ENCODE peak calls at places on chromosomes 5 and 9, in eight cellular contexts. One of them, this sample, is unnamed.

GRCh38 chr5:174935854-174936474 is 211.6 kb downstream of the MSX2 start:
- DNase-seq in right atrium auricular region: no peak
- DNase-seq in body of pancreas: peak; percentile 63
- DNase-seq in neural progenitor cell: peak; percentile 78
- DNase-seq in heart right ventricle: peak; percentile 39
- DNase-seq in CD4-positive, CD25-positive, alpha-beta regulatory T cell: no peak
- DNase-seq in stomach: peak; percentile 51
- DNase-seq in GM23338: peak; percentile 86
- DNase-seq in this sample: no peak

GRCh38 chr9:117019242-117019641 is 332.1 kb downstream of the TRIM32 start:
- DNase-seq in right atrium auricular region: no peak
- DNase-seq in body of pancreas: no peak
- DNase-seq in neural progenitor cell: no peak
- DNase-seq in heart right ventricle: no peak
- DNase-seq in CD4-positive, CD25-positive, alpha-beta regulatory T cell: no peak
- DNase-seq in stomach: no peak
- DNase-seq in GM23338: no peak
- DNase-seq in this sample: no peak

GRCh38 chr5:168291281-168291960 is at the start of gene WWC1:
- DNase-seq in right atrium auricular region: no peak
- DNase-seq in body of pancreas: peak; percentile 91
- DNase-seq in neural progenitor cell: peak; percentile 92
- DNase-seq in heart right ventricle: no peak
- DNase-seq in CD4-positive, CD25-positive, alpha-beta regulatory T cell: peak; percentile 32
- DNase-seq in stomach: peak; percentile 92
- DNase-seq in GM23338: peak; percentile 89
- DNase-seq in this sample: no peak

GRCh38 chr9:114908104-114908621 is 22.2 kb downstream of the TNFSF8 start:
- DNase-seq in right atrium auricular region: no peak
- DNase-seq in body of pancreas: peak; percentile 25
- DNase-seq in neural progenitor cell: no peak
- DNase-seq in heart right ventricle: no peak
- DNase-seq in CD4-positive, CD25-positive, alpha-beta regulatory T cell: no peak
- DNase-seq in stomach: no peak
- DNase-seq in GM23338: no peak
- DNase-seq in this sample: peak; percentile 95

GRCh38 chr9:114900937-114901802 is 29.2 kb downstream of the TNFSF8 start:
- DNase-seq in right atrium auricular region: no peak
- DNase-seq in body of pancreas: no peak
- DNase-seq in neural progenitor cell: no peak
- DNase-seq in heart right ventricle: no peak
- DNase-seq in CD4-positive, CD25-positive, alpha-beta regulatory T cell: no peak
- DNase-seq in stomach: no peak
- DNase-seq in GM23338: no peak
- DNase-seq in this sample: no peak

GRCh38 chr5:128155793-128156192 is 72.2 kb downstream of the SLC12A2 start:
- DNase-seq in right atrium auricular region: no peak
- DNase-seq in body of pancreas: no peak
- DNase-seq in neural progenitor cell: peak; percentile 3
- DNase-seq in heart right ventricle: no peak
- DNase-seq in CD4-positive, CD25-positive, alpha-beta regulatory T cell: no peak
- DNase-seq in stomach: no peak
- DNase-seq in GM23338: no peak
- DNase-seq in this sample: no peak

GRCh38 chr9:134217431-134218210 is 53.3 kb upstream of the RNU6ATAC start:
- DNase-seq in right atrium auricular region: no peak
- DNase-seq in body of pancreas: no peak
- DNase-seq in neural progenitor cell: peak; percentile 43
- DNase-seq in heart right ventricle: no peak
- DNase-seq in CD4-positive, CD25-positive, alpha-beta regulatory T cell: no peak
- DNase-seq in stomach: no peak
- DNase-seq in GM23338: peak; percentile 28
- DNase-seq in this sample: no peak

GRCh38 chr5:1540831-1541661 is 17.3 kb upstream of the LPCAT1 start:
- DNase-seq in right atrium auricular region: peak; percentile 46
- DNase-seq in body of pancreas: no peak
- DNase-seq in neural progenitor cell: no peak
- DNase-seq in heart right ventricle: no peak
- DNase-seq in CD4-positive, CD25-positive, alpha-beta regulatory T cell: no peak
- DNase-seq in stomach: no peak
- DNase-seq in GM23338: no peak
- DNase-seq in this sample: no peak

GRCh38 chr5:4580772-4581171 is 559.4 kb upstream of the ADAMTS16 start:
- DNase-seq in right atrium auricular region: no peak
- DNase-seq in body of pancreas: no peak
- DNase-seq in neural progenitor cell: no peak
- DNase-seq in heart right ventricle: no peak
- DNase-seq in CD4-positive, CD25-positive, alpha-beta regulatory T cell: no peak
- DNase-seq in stomach: no peak
- DNase-seq in GM23338: no peak
- DNase-seq in this sample: no peak

GRCh38 chr5:141853895-141854626 is 24.1 kb downstream of the PCDH1 start:
- DNase-seq in right atrium auricular region: no peak
- DNase-seq in body of pancreas: no peak
- DNase-seq in neural progenitor cell: no peak
- DNase-seq in heart right ventricle: no peak
- DNase-seq in CD4-positive, CD25-positive, alpha-beta regulatory T cell: no peak
- DNase-seq in stomach: no peak
- DNase-seq in GM23338: peak; percentile 65
- DNase-seq in this sample: no peak

GRCh38 chr5:31408814-31409213 is 123.1 kb downstream of the DROSHA start:
- DNase-seq in right atrium auricular region: no peak
- DNase-seq in body of pancreas: no peak
- DNase-seq in neural progenitor cell: no peak
- DNase-seq in heart right ventricle: peak; percentile 22
- DNase-seq in CD4-positive, CD25-positive, alpha-beta regulatory T cell: no peak
- DNase-seq in stomach: no peak
- DNase-seq in GM23338: no peak
- DNase-seq in this sample: peak; percentile 82

GRCh38 chr5:58453326-58453725 is 6.6 kb downstream of the PLK2 start:
- DNase-seq in right atrium auricular region: no peak
- DNase-seq in body of pancreas: no peak
- DNase-seq in neural progenitor cell: no peak
- DNase-seq in heart right ventricle: no peak
- DNase-seq in CD4-positive, CD25-positive, alpha-beta regulatory T cell: no peak
- DNase-seq in stomach: no peak
- DNase-seq in GM23338: no peak
- DNase-seq in this sample: no peak

GRCh38 chr9:79911724-79912123 is 340.0 kb downstream of the TLE4 start:
- DNase-seq in right atrium auricular region: no peak
- DNase-seq in body of pancreas: no peak
- DNase-seq in neural progenitor cell: no peak
- DNase-seq in heart right ventricle: no peak
- DNase-seq in CD4-positive, CD25-positive, alpha-beta regulatory T cell: no peak
- DNase-seq in stomach: no peak
- DNase-seq in GM23338: no peak
- DNase-seq in this sample: no peak

GRCh38 chr5:160692272-160692671 is 159.7 kb downstream of the ATP10B start:
- DNase-seq in right atrium auricular region: no peak
- DNase-seq in body of pancreas: no peak
- DNase-seq in neural progenitor cell: no peak
- DNase-seq in heart right ventricle: no peak
- DNase-seq in CD4-positive, CD25-positive, alpha-beta regulatory T cell: no peak
- DNase-seq in stomach: no peak
- DNase-seq in GM23338: no peak
- DNase-seq in this sample: no peak

GRCh38 chr5:54289769-54290168 is 20.6 kb downstream of the ARL15 start:
- DNase-seq in right atrium auricular region: no peak
- DNase-seq in body of pancreas: no peak
- DNase-seq in neural progenitor cell: no peak
- DNase-seq in heart right ventricle: no peak
- DNase-seq in CD4-positive, CD25-positive, alpha-beta regulatory T cell: no peak
- DNase-seq in stomach: no peak
- DNase-seq in GM23338: peak; percentile 28
- DNase-seq in this sample: no peak

GRCh38 chr9:130445268-130445983 is 665 bp downstream of the ASS1 start:
- DNase-seq in right atrium auricular region: peak; percentile 74
- DNase-seq in body of pancreas: peak; percentile 45
- DNase-seq in neural progenitor cell: peak; percentile 50
- DNase-seq in heart right ventricle: peak; percentile 70
- DNase-seq in CD4-positive, CD25-positive, alpha-beta regulatory T cell: no peak
- DNase-seq in stomach: peak; percentile 62
- DNase-seq in GM23338: peak; percentile 52
- DNase-seq in this sample: no peak

GRCh38 chr5:24401767-24402166 is 243.0 kb downstream of the CDH10 start:
- DNase-seq in right atrium auricular region: no peak
- DNase-seq in body of pancreas: no peak
- DNase-seq in neural progenitor cell: no peak
- DNase-seq in heart right ventricle: no peak
- DNase-seq in CD4-positive, CD25-positive, alpha-beta regulatory T cell: no peak
- DNase-seq in stomach: no peak
- DNase-seq in GM23338: no peak
- DNase-seq in this sample: peak; percentile 34

GRCh38 chr9:8346291-8346690 is 546.7 kb upstream of the DMAC1 start:
- DNase-seq in right atrium auricular region: no peak
- DNase-seq in body of pancreas: no peak
- DNase-seq in neural progenitor cell: no peak
- DNase-seq in heart right ventricle: no peak
- DNase-seq in CD4-positive, CD25-positive, alpha-beta regulatory T cell: no peak
- DNase-seq in stomach: no peak
- DNase-seq in GM23338: no peak
- DNase-seq in this sample: no peak

GRCh38 chr5:24547127-24547526 is 97.7 kb downstream of the CDH10 start:
- DNase-seq in right atrium auricular region: no peak
- DNase-seq in body of pancreas: no peak
- DNase-seq in neural progenitor cell: no peak
- DNase-seq in heart right ventricle: no peak
- DNase-seq in CD4-positive, CD25-positive, alpha-beta regulatory T cell: no peak
- DNase-seq in stomach: no peak
- DNase-seq in GM23338: no peak
- DNase-seq in this sample: no peak

GRCh38 chr5:64700765-64701164 is 10.5 kb downstream of the SHISAL2B start:
- DNase-seq in right atrium auricular region: no peak
- DNase-seq in body of pancreas: no peak
- DNase-seq in neural progenitor cell: no peak
- DNase-seq in heart right ventricle: no peak
- DNase-seq in CD4-positive, CD25-positive, alpha-beta regulatory T cell: no peak
- DNase-seq in stomach: no peak
- DNase-seq in GM23338: no peak
- DNase-seq in this sample: no peak

GRCh38 chr9:107034831-107035230 is 171.9 kb downstream of the ZNF462 start:
- DNase-seq in right atrium auricular region: no peak
- DNase-seq in body of pancreas: no peak
- DNase-seq in neural progenitor cell: no peak
- DNase-seq in heart right ventricle: no peak
- DNase-seq in CD4-positive, CD25-positive, alpha-beta regulatory T cell: no peak
- DNase-seq in stomach: no peak
- DNase-seq in GM23338: no peak
- DNase-seq in this sample: no peak

GRCh38 chr9:37994639-37995347 is 74.2 kb downstream of the SHB start:
- DNase-seq in right atrium auricular region: peak; percentile 89
- DNase-seq in body of pancreas: peak; percentile 38
- DNase-seq in neural progenitor cell: no peak
- DNase-seq in heart right ventricle: peak; percentile 82
- DNase-seq in CD4-positive, CD25-positive, alpha-beta regulatory T cell: no peak
- DNase-seq in stomach: peak; percentile 40
- DNase-seq in GM23338: no peak
- DNase-seq in this sample: no peak

GRCh38 chr5:56934325-56934724 is 17.6 kb downstream of the MIER3 start:
- DNase-seq in right atrium auricular region: no peak
- DNase-seq in body of pancreas: no peak
- DNase-seq in neural progenitor cell: no peak
- DNase-seq in heart right ventricle: no peak
- DNase-seq in CD4-positive, CD25-positive, alpha-beta regulatory T cell: no peak
- DNase-seq in stomach: no peak
- DNase-seq in GM23338: no peak
- DNase-seq in this sample: no peak

GRCh38 chr5:135644196-135644766 is 65.5 kb upstream of the CXCL14 start:
- DNase-seq in right atrium auricular region: no peak
- DNase-seq in body of pancreas: no peak
- DNase-seq in neural progenitor cell: no peak
- DNase-seq in heart right ventricle: no peak
- DNase-seq in CD4-positive, CD25-positive, alpha-beta regulatory T cell: no peak
- DNase-seq in stomach: no peak
- DNase-seq in GM23338: no peak
- DNase-seq in this sample: no peak
- H3K27ac ChIP-seq in right atrium auricular region: no peak overlapping the region
- H3K27ac ChIP-seq in body of pancreas: no peak overlapping the region
- H3K27ac ChIP-seq in neural progenitor cell: no peak overlapping the region
- H3K27ac ChIP-seq in heart right ventricle: no peak overlapping the region
- H3K27ac ChIP-seq in CD4-positive, CD25-positive, alpha-beta regulatory T cell: no peak overlapping the region
- H3K27ac ChIP-seq in stomach: no peak overlapping the region
- H3K27ac ChIP-seq in GM23338: no peak overlapping the region
- H3K27ac ChIP-seq in this sample: no peak overlapping the region

GRCh38 chr5:138461343-138462125 is 3.7 kb upstream of the EGR1 start:
- DNase-seq in right atrium auricular region: peak; percentile 70
- DNase-seq in body of pancreas: no peak
- DNase-seq in neural progenitor cell: no peak
- DNase-seq in heart right ventricle: peak; percentile 50
- DNase-seq in CD4-positive, CD25-positive, alpha-beta regulatory T cell: no peak
- DNase-seq in stomach: peak; percentile 35
- DNase-seq in GM23338: peak; percentile 36
- DNase-seq in this sample: no peak
- H3K27ac ChIP-seq in right atrium auricular region: peak overlapping the region; percentile 43
- H3K27ac ChIP-seq in body of pancreas: no peak overlapping the region
- H3K27ac ChIP-seq in neural progenitor cell: no peak overlapping the region
- H3K27ac ChIP-seq in heart right ventricle: no peak overlapping the region
- H3K27ac ChIP-seq in CD4-positive, CD25-positive, alpha-beta regulatory T cell: no peak overlapping the region
- H3K27ac ChIP-seq in stomach: no peak overlapping the region
- H3K27ac ChIP-seq in GM23338: no peak overlapping the region
- H3K27ac ChIP-seq in this sample: no peak overlapping the region

DNA sequence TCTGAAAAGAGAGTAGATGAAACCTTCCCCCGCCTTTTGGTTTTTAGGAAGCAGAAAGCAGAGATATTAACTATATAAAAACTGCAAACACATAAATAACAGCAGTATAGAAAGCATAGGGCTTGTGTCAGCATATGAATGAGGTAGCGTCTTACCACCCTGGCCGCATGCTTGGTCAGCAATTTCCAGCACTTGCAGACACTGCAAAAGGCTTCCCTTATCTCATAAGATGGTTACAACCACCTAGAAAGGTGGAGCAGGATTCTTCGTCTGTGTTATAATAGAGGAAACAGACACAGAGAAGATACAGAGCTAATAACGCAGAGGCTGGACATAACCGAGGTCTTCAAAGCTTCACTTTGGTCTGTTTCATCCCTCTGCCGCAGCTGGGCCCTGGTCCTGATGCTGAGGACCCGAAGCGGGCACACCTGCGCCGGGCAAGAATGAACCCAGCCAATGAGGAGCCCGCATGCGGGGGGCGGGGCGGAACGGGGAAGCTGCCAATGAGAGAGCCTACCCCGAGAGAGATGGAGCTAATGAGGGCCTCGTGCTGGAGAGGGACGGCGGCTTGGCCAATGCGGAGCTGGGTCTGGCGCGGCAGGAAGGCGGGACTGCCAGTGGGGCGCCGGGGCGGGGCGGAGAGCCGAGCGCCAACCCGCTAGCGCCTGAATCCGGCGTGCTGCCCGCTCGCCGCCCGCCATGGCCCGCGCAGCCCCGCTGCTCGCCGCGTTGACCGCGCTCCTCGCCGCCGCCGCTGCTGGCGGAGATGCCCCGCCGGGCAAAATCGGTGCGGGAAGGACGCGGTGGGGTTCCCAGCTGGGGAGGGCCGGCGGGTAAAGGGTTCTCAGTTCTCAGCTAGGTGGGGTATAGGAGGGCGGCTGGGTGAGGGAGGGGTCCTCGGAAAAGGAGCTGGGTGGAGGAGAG is at the start of gene PCYOX1L:
- DNase-seq in right atrium auricular region: peak; percentile 97
- DNase-seq in body of pancreas: peak; percentile 92
- DNase-seq in neural progenitor cell: peak; percentile 97
- DNase-seq in heart right ventricle: peak; percentile 96
- DNase-seq in CD4-positive, CD25-positive, alpha-beta regulatory T cell: peak; percentile 97
- DNase-seq in stomach: peak; percentile 96
- DNase-seq in GM23338: peak; percentile 98
- DNase-seq in this sample: peak; percentile 90
- H3K27ac ChIP-seq in right atrium auricular region: peak within 1 kb of the TSS; percentile 79
- H3K27ac ChIP-seq in body of pancreas: peak within 1 kb of the TSS; percentile 36
- H3K27ac ChIP-seq in neural progenitor cell: no peak within 1 kb of the TSS
- H3K27ac ChIP-seq in heart right ventricle: peak within 1 kb of the TSS; percentile 70
- H3K27ac ChIP-seq in CD4-positive, CD25-positive, alpha-beta regulatory T cell: peak within 1 kb of the TSS; percentile 79
- H3K27ac ChIP-seq in stomach: peak within 1 kb of the TSS; percentile 64
- H3K27ac ChIP-seq in GM23338: no peak within 1 kb of the TSS
- H3K27ac ChIP-seq in this sample: peak within 1 kb of the TSS; percentile 61

GRCh38 chr5:458547-459353 is 15.8 kb downstream of the EXOC3 start:
- DNase-seq in right atrium auricular region: no peak
- DNase-seq in body of pancreas: peak; percentile 37
- DNase-seq in neural progenitor cell: no peak
- DNase-seq in heart right ventricle: no peak
- DNase-seq in CD4-positive, CD25-positive, alpha-beta regulatory T cell: no peak
- DNase-seq in stomach: no peak
- DNase-seq in GM23338: no peak
- DNase-seq in this sample: peak; percentile 81
- H3K27ac ChIP-seq in right atrium auricular region: no peak overlapping the region
- H3K27ac ChIP-seq in body of pancreas: peak overlapping the region; percentile 72
- H3K27ac ChIP-seq in neural progenitor cell: no peak overlapping the region
- H3K27ac ChIP-seq in heart right ventricle: no peak overlapping the region
- H3K27ac ChIP-seq in CD4-positive, CD25-positive, alpha-beta regulatory T cell: no peak overlapping the region
- H3K27ac ChIP-seq in stomach: no peak overlapping the region
- H3K27ac ChIP-seq in GM23338: no peak overlapping the region
- H3K27ac ChIP-seq in this sample: peak overlapping the region; percentile 64